ENCODE peak calls at places on chromosomes 7 and 10, in six cellular contexts. E is astrocyte of the spinal cord; V is HCT116; L is CD8-positive, alpha-beta memory T cell; S is HFF-Myc; X is sigmoid colon. G is an unnamed sample.

GRCh38 chr10:113131611-113132330 is 181.7 kb downstream of the TCF7L2 start:
- DNase-seq in E (peak), V (no peak), L (no peak), S (no peak), X (no peak), G (no peak)

GRCh38 chr10:96626795-96627194 is 40.0 kb upstream of the TM9SF3 start:
- DNase-seq in E (no peak), V (no peak), L (no peak), S (no peak), X (no peak), G (no peak)

GRCh38 chr7:70886547-70886946 is 245.4 kb upstream of the GALNT17 start:
- DNase-seq in E (no peak), V (no peak), L (no peak), S (no peak), X (no peak), G (no peak)

GRCh38 chr7:69817096-69817495 is 218.8 kb downstream of the AUTS2 start:
- DNase-seq in E (peak), V (no peak), L (no peak), S (no peak), X (no peak), G (no peak)

GRCh38 chr10:131212763-131213325 is 98.7 kb downstream of the TCERG1L start:
- DNase-seq in E (no peak), V (no peak), L (no peak), S (no peak), X (no peak), G (no peak)

GRCh38 chr10:47205199-47205598 is 94.8 kb upstream of the GDF10 start:
- DNase-seq in E (no peak), V (no peak), L (no peak), S (no peak), X (no peak), G (no peak)

GRCh38 chr7:105444342-105444938 is 55.7 kb upstream of the SRPK2 start:
- DNase-seq in E (no peak), V (no peak), L (no peak), S (no peak), X (no peak), G (no peak)

GRCh38 chr7:147182859-147183258 is 1066.3 kb downstream of the CNTNAP2 start:
- DNase-seq in E (no peak), V (no peak), L (no peak), S (no peak), X (no peak), G (no peak)

GRCh38 chr7:95636140-95636539 is 39.8 kb upstream of the PDK4 start:
- DNase-seq in E (peak), V (peak), L (no peak), S (no peak), X (no peak), G (no peak)

GRCh38 chr10:77390481-77390891 is 247.1 kb downstream of the KCNMA1 start:
- DNase-seq in E (no peak), V (no peak), L (no peak), S (no peak), X (no peak), G (no peak)

GRCh38 chr7:96314402-96315108 is 7.3 kb downstream of the SLC25A13 start:
- DNase-seq in E (no peak), V (no peak), L (no peak), S (no peak), X (no peak), G (peak)

GRCh38 chr7:96216373-96216772 is 105.5 kb downstream of the SLC25A13 start:
- DNase-seq in E (no peak), V (no peak), L (no peak), S (no peak), X (no peak), G (no peak)

GRCh38 chr7:65411249-65411648 is 37.6 kb downstream of the ZNF92 start:
- DNase-seq in E (no peak), V (no peak), L (no peak), S (no peak), X (no peak), G (no peak)

GRCh38 chr7:91436655-91437054 is 172.4 kb downstream of the FZD1 start:
- DNase-seq in E (no peak), V (no peak), L (no peak), S (no peak), X (no peak), G (no peak)

GRCh38 chr10:71804067-71804466 is 30.7 kb upstream of the VSIR start:
- DNase-seq in E (no peak), V (no peak), L (no peak), S (no peak), X (no peak), G (no peak)

GRCh38 chr7:51732066-51732465 is 415.5 kb upstream of the COBL start:
- DNase-seq in E (no peak), V (no peak), L (no peak), S (no peak), X (no peak), G (no peak)

GRCh38 chr10:105700327-105700726 is 1059.2 kb downstream of the SORCS3 start:
- DNase-seq in E (no peak), V (no peak), L (no peak), S (no peak), X (no peak), G (no peak)

GRCh38 chr7:84123903-84124573 is 70.6 kb downstream of the SEMA3A start:
- DNase-seq in E (peak), V (no peak), L (no peak), S (no peak), X (no peak), G (no peak)

GRCh38 chr7:20598479-20599419 is 16.7 kb upstream of the ABCB5 start:
- DNase-seq in E (peak), V (peak), L (no peak), S (peak), X (no peak), G (peak)

GRCh38 chr10:97018251-97019212 is 167.2 kb downstream of the SLIT1 start:
- DNase-seq in E (no peak), V (no peak), L (no peak), S (no peak), X (no peak), G (no peak)

GRCh38 chr10:16673443-16673842 is 143.8 kb downstream of the RSU1 start:
- DNase-seq in E (no peak), V (no peak), L (no peak), S (peak), X (no peak), G (no peak)

GRCh38 chr7:131921016-131921415 is 364.6 kb upstream of the PODXL start:
- DNase-seq in E (peak), V (no peak), L (no peak), S (no peak), X (no peak), G (no peak)

GRCh38 chr10:132186488-132187413 is at the start of gene DPYSL4:
- DNase-seq in E (no peak), V (no peak), L (peak), S (no peak), X (no peak), G (no peak)

GRCh38 chr10:36280886-36281499 is 638.9 kb upstream of the FZD8 start:
- DNase-seq in E (peak), V (no peak), L (no peak), S (no peak), X (no peak), G (no peak)

GRCh38 chr7:151756076-151756731 is 120.7 kb downstream of the PRKAG2 start:
- DNase-seq in E (no peak), V (peak), L (peak), S (peak), X (no peak), G (no peak)

GRCh38 chr10:77912576-77912975 is 14.0 kb downstream of the DLG5 start:
- DNase-seq in E (no peak), V (no peak), L (no peak), S (no peak), X (no peak), G (no peak)

GRCh38 chr7:71752171-71752935 is 620.4 kb downstream of the GALNT17 start:
- DNase-seq in E (no peak), V (no peak), L (no peak), S (no peak), X (no peak), G (no peak)

GRCh38 chr10:17386616-17387075 is 67.7 kb downstream of the ST8SIA6 start:
- DNase-seq in E (peak), V (no peak), L (no peak), S (no peak), X (no peak), G (no peak)

GRCh38 chr10:77819210-77820140 is 107.1 kb downstream of the DLG5 start:
- DNase-seq in E (no peak), V (no peak), L (no peak), S (no peak), X (no peak), G (no peak)

GRCh38 chr10:52316005-52316404 is 1.9 kb downstream of the DKK1 start:
- DNase-seq in E (no peak), V (no peak), L (no peak), S (no peak), X (no peak), G (no peak)

GRCh38 chr10:110500515-110500905 is 2.8 kb downstream of the DUSP5 start:
- DNase-seq in E (peak), V (no peak), L (no peak), S (no peak), X (no peak), G (no peak)

DNA sequence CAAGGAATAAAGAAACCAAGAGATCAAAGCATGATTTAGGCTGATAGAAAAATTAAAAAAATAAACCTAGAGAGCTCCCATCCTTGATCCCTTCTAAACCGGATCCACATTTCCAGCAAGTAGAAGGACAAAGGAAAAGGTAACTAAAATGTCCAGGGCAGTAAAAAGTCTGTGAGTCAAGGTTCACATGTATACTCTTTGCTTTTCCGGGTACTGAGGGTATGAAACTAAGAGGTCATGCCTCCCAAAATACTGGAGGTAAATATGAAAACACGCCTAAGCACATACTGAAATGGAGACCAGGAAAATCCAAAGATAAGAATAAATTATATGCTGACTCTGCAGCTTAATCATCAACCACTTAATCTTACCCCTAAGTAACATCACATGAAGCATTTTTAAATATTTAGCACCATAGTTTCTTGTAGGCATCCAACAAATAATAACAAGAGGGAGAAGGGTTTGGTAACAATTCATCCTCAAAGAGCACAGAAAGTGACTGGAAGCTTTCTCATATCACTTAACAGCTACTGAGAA is 35.4 kb downstream of the JAZF1 start:
- DNase-seq in E (no peak), V (no peak), L (no peak), S (no peak), X (no peak), G (no peak)
- H3K4me3 ChIP-seq in E (no peak), V (no peak), L (no peak), S (no peak), X (no peak), G (no peak)

GRCh38 chr7:101913247-101913721 is 95.9 kb downstream of the CUX1 start:
- DNase-seq in E (no peak), V (no peak), L (no peak), S (no peak), X (no peak), G (no peak)
- H3K4me3 ChIP-seq in E (no peak), V (no peak), L (no peak), S (no peak), X (peak), G (no peak)

GRCh38 chr7:139094596-139094995 is 14.9 kb downstream of the ZC3HAV1 start:
- DNase-seq in E (peak), V (no peak), L (no peak), S (no peak), X (no peak), G (no peak)
- H3K4me3 ChIP-seq in E (no peak), V (no peak), L (peak), S (no peak), X (no peak), G (no peak)

GRCh38 chr7:33050425-33051318 is 11.9 kb downstream of the NT5C3A start:
- DNase-seq in E (peak), V (peak), L (no peak), S (peak), X (no peak), G (peak)
- H3K4me3 ChIP-seq in E (no peak), V (no peak), L (no peak), S (no peak), X (no peak), G (no peak)

GRCh38 chr7:135512135-135512887 is 2.4 kb upstream of the CNOT4 start:
- DNase-seq in E (peak), V (peak), L (no peak), S (peak), X (no peak), G (no peak)

GRCh38 chr7:135510603-135511183 is 791 bp upstream of the CNOT4 start:
- DNase-seq in E (peak), V (no peak), L (no peak), S (no peak), X (no peak), G (no peak)

GRCh38 chr7:135517060-135517459 is 7.2 kb upstream of the CNOT4 start:
- DNase-seq in E (no peak), V (no peak), L (no peak), S (no peak), X (no peak), G (no peak)

GRCh38 chr7:135519233-135519688 is 9.4 kb upstream of the CNOT4 start:
- DNase-seq in E (no peak), V (no peak), L (no peak), S (no peak), X (no peak), G (no peak)

GRCh38 chr7:135514856-135515255 is 5.0 kb upstream of the CNOT4 start:
- DNase-seq in E (no peak), V (no peak), L (no peak), S (no peak), X (no peak), G (no peak)
- H3K4me3 ChIP-seq in E (no peak), V (no peak), L (no peak), S (no peak), X (no peak), G (no peak)

DNA sequence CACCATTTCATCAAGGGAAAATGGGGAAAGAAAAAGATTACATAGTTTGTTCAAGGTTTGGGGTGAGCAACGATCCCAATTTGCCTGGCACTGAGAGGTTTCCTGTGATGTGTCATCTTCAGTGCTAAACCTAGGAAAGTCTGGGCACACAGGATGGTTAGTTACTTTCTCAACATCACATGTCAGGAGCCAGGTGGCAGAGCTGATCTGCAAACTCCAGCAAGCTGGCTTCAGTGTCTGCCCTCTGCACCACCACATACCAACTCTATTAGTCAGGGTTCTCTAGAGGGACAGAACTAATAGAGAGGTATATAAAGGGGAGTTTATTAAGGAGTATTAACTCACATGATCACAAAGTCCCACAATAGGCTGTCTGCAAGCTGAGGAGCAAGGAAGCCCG is 11.3 kb downstream of the ADAM12 start:
- DNase-seq in E (peak), V (no peak), L (no peak), S (no peak), X (no peak), G (no peak)
- H3K4me3 ChIP-seq in E (no peak), V (no peak), L (no peak), S (no peak), X (no peak), G (no peak)

GRCh38 chr7:45306752-45307305 is 149.2 kb downstream of the RAMP3 start:
- DNase-seq in E (no peak), V (no peak), L (no peak), S (no peak), X (no peak), G (no peak)
- H3K4me3 ChIP-seq in E (no peak), V (no peak), L (no peak), S (no peak), X (no peak), G (no peak)

GRCh38 chr10:116270691-116271592 is 2.1 kb downstream of the GFRA1 start:
- DNase-seq in E (no peak), V (no peak), L (no peak), S (no peak), X (peak), G (no peak)
- H3K4me3 ChIP-seq in E (peak), V (no peak), L (no peak), S (peak), X (peak), G (no peak)

GRCh38 chr7:50471970-50472369 is 21.8 kb upstream of the FIGNL1 start:
- DNase-seq in E (no peak), V (no peak), L (no peak), S (no peak), X (no peak), G (no peak)

GRCh38 chr7:50466815-50467569 is 16.8 kb upstream of the FIGNL1 start:
- DNase-seq in E (no peak), V (no peak), L (no peak), S (no peak), X (no peak), G (no peak)

GRCh38 chr7:50469181-50469580 is 19.0 kb upstream of the FIGNL1 start:
- DNase-seq in E (no peak), V (no peak), L (no peak), S (no peak), X (no peak), G (no peak)

GRCh38 chr7:50470250-50471163 is 20.4 kb upstream of the FIGNL1 start:
- DNase-seq in E (no peak), V (no peak), L (no peak), S (no peak), X (no peak), G (no peak)

DNA sequence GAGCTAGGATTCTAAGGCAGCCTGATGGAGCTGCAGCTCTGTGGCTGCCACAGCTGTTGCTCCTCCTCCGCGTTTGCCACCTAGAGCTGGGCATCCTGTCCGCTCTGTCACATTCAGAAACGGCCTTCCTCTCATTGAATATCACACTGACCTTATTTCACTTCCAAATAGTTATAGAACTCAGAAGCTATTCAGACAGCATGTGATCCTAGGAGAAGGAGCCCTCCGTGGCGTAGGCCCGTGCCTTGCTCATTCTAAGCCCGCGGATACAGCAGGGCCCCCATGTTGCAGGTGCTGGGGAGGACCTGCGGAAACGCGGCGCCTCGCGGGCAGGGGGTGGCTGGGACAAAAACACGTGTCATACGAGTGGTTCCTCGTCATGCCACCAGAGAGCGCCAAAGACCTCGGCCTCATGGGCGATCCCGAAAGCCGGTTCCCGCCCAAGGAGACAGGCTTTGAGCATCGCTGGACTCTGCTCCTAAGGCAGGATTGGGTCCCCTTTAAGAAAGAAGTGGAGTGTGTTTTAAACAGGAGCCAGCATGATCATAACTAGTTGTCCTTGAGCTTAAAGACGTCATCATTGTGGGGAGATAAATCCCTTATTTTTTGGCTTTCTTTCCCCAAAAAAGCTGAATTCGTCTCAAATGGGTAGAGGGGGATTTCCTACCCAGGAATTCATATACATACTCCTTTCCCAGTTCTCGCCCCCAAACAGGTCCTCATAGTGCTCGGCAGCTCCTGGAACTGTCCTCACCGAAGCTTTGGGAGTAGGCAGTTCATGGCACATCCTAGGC is 17.9 kb upstream of the FIGNL1 start:
- DNase-seq in E (peak), V (peak), L (peak), S (peak), X (peak), G (no peak)
- H3K4me3 ChIP-seq in E (no peak), V (no peak), L (peak), S (no peak), X (no peak), G (peak)

GRCh38 chr7:47619806-47620205 is 37.9 kb upstream of the TNS3 start:
- DNase-seq in E (no peak), V (no peak), L (no peak), S (no peak), X (no peak), G (no peak)

GRCh38 chr7:47621985-47622561 is 40.2 kb upstream of the TNS3 start:
- DNase-seq in E (no peak), V (no peak), L (no peak), S (no peak), X (no peak), G (no peak)

GRCh38 chr7:47622946-47623640 is 41.2 kb upstream of the TNS3 start:
- DNase-seq in E (peak), V (no peak), L (no peak), S (peak), X (peak), G (no peak)

GRCh38 chr7:47622586-47622945 is 40.7 kb upstream of the TNS3 start:
- DNase-seq in E (no peak), V (no peak), L (no peak), S (no peak), X (no peak), G (no peak)

GRCh38 chr7:47621347-47621746 is 39.4 kb upstream of the TNS3 start:
- DNase-seq in E (no peak), V (no peak), L (no peak), S (no peak), X (no peak), G (no peak)
- H3K4me3 ChIP-seq in E (no peak), V (no peak), L (no peak), S (no peak), X (no peak), G (no peak)

G was measured in SK-N-MC.